ENCODE peak calls at places on chromosomes 2 and 18, in seven cellular contexts. P, I, T, H, A, O and M are unnamed samples. For H3K79me2, the result is how much of the 10 kb centered on the place peaks cover.

GRCh38 chr2:217801711-217802110 is 201.1 kb downstream of the TNS1 start:
- DNase-seq in P (no peak), I (no peak), T (no peak), H (no peak), A (no peak), O (no peak), M (no peak)

GRCh38 chr2:98911376-98912154 is 24.5 kb downstream of the CRACDL start:
- DNase-seq in P (no peak), I (peak), T (no peak), H (no peak), A (no peak), O (no peak), M (peak)

GRCh38 chr2:218577482-218578220 is 9.0 kb downstream of the CNOT9 start:
- DNase-seq in P (no peak), I (no peak), T (no peak), H (no peak), A (no peak), O (no peak), M (no peak)

GRCh38 chr2:105431367-105432088 is 32.7 kb upstream of the FHL2 start:
- DNase-seq in P (peak), I (peak), T (no peak), H (no peak), A (no peak), O (no peak), M (no peak)

GRCh38 chr2:206255003-206255402 is 19.5 kb upstream of the ZDBF2 start:
- DNase-seq in P (no peak), I (no peak), T (no peak), H (peak), A (peak), O (no peak), M (no peak)

GRCh38 chr2:132623096-132623839 is 46.7 kb downstream of the LYPD1 start:
- DNase-seq in P (peak), I (peak), T (no peak), H (no peak), A (no peak), O (no peak), M (peak)

GRCh38 chr2:96247009-96247408 is 18.8 kb downstream of the TMEM127 start:
- DNase-seq in P (no peak), I (no peak), T (no peak), H (no peak), A (no peak), O (no peak), M (no peak)

GRCh38 chr18:26252411-26252810 is 26.2 kb downstream of the TAF4B start:
- DNase-seq in P (no peak), I (no peak), T (no peak), H (no peak), A (no peak), O (no peak), M (no peak)

GRCh38 chr2:127142663-127143630 is 36.0 kb upstream of the BIN1 start:
- DNase-seq in P (no peak), I (peak), T (no peak), H (no peak), A (no peak), O (no peak), M (no peak)

GRCh38 chr2:18404141-18404540 is 156.3 kb downstream of the RDH14 start:
- DNase-seq in P (no peak), I (peak), T (no peak), H (no peak), A (no peak), O (no peak), M (no peak)

GRCh38 chr2:168552450-168552856 is 96.4 kb downstream of the CERS6 start:
- DNase-seq in P (no peak), I (no peak), T (no peak), H (peak), A (peak), O (peak), M (no peak)

GRCh38 chr2:35033748-35034147 is 1321.8 kb upstream of the CRIM1 start:
- DNase-seq in P (no peak), I (no peak), T (no peak), H (no peak), A (no peak), O (no peak), M (no peak)

GRCh38 chr2:214628091-214628490 is 181.4 kb downstream of the BARD1 start:
- DNase-seq in P (no peak), I (peak), T (no peak), H (no peak), A (no peak), O (no peak), M (no peak)

GRCh38 chr2:57218206-57218605 is 828.4 kb upstream of the VRK2 start:
- DNase-seq in P (no peak), I (no peak), T (no peak), H (no peak), A (no peak), O (no peak), M (peak)

GRCh38 chr2:96789245-96789617 is 26.8 kb upstream of the CNNM3 start:
- DNase-seq in P (no peak), I (no peak), T (no peak), H (no peak), A (no peak), O (no peak), M (no peak)

GRCh38 chr2:53028259-53028658 is 739.3 kb upstream of the CHAC2 start:
- DNase-seq in P (peak), I (peak), T (no peak), H (no peak), A (peak), O (no peak), M (no peak)

GRCh38 chr18:71398530-71398929 is 1109.7 kb downstream of the SOCS6 start:
- DNase-seq in P (peak), I (no peak), T (no peak), H (peak), A (peak), O (no peak), M (no peak)

GRCh38 chr2:168231609-168232241 is 15.7 kb downstream of the STK39 start:
- DNase-seq in P (no peak), I (no peak), T (no peak), H (no peak), A (no peak), O (no peak), M (no peak)

GRCh38 chr2:195363496-195363895 is 293.5 kb upstream of the SLC39A10 start:
- DNase-seq in P (peak), I (peak), T (peak), H (no peak), A (no peak), O (no peak), M (peak)

GRCh38 chr2:33204945-33205344 is 258.2 kb downstream of the LTBP1 start:
- DNase-seq in P (no peak), I (no peak), T (no peak), H (no peak), A (no peak), O (no peak), M (no peak)

GRCh38 chr2:237691908-237692600 is 64.7 kb downstream of the LRRFIP1 start:
- DNase-seq in P (peak), I (peak), T (no peak), H (peak), A (peak), O (peak), M (peak)

GRCh38 chr2:79162801-79163200 is 3.2 kb upstream of the REG3A start:
- DNase-seq in P (no peak), I (no peak), T (no peak), H (no peak), A (no peak), O (no peak), M (no peak)

GRCh38 chr2:47031909-47032668 is 116.5 kb upstream of the MCFD2 start:
- DNase-seq in P (no peak), I (peak), T (peak), H (no peak), A (no peak), O (no peak), M (no peak)

GRCh38 chr2:85755122-85756027 is 1.6 kb downstream of the ATOH8 start:
- DNase-seq in P (peak), I (peak), T (no peak), H (peak), A (no peak), O (no peak), M (no peak)
- TF ChIP-seq EZH2 in P (no peak), I (no peak), T (peak), H (no peak), A (peak), O (no peak), M (peak)

GRCh38 chr18:77030201-77030600 is 102.4 kb downstream of the MBP start:
- DNase-seq in P (no peak), I (no peak), T (no peak), H (no peak), A (no peak), O (no peak), M (no peak)

GRCh38 chr18:77032121-77032758 is 100.3 kb downstream of the MBP start:
- DNase-seq in P (no peak), I (no peak), T (no peak), H (no peak), A (no peak), O (no peak), M (no peak)

GRCh38 chr18:77035380-77035779 is 97.2 kb downstream of the MBP start:
- DNase-seq in P (no peak), I (peak), T (no peak), H (no peak), A (no peak), O (no peak), M (no peak)

GRCh38 chr18:77033575-77033974 is 99.0 kb downstream of the MBP start:
- DNase-seq in P (no peak), I (no peak), T (no peak), H (no peak), A (no peak), O (no peak), M (no peak)

DNA sequence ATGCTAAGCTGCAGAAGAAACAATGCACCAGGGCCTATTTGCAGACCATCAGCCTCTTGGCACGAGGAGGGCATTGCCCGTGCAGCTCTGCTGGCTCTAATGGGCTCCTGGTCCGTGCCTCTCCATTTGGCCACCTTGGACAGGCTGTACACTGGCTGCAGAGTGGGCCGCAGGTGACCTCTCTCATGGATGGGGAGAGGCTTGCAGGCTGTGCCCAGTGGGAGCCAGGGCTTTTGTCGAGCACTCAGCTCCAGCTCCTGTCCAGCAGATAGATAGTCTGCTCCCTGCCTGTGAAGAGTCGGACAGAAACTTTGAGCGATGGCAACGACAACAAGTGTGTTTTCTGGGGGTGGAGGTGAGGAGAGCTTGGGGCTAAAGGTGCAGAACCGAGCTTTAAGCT is 100.9 kb downstream of the MBP start:
- DNase-seq in P (no peak), I (no peak), T (no peak), H (no peak), A (no peak), O (no peak), M (no peak)
- H3K79me2 ChIP-seq in P (under half), I (under half), T (under half), H (under half), A (under half), O (under half), M (under half)

GRCh38 chr2:23386422-23387220 is 1.6 kb downstream of the KLHL29 start:
- DNase-seq in P (no peak), I (peak), T (no peak), H (peak), A (peak), O (no peak), M (peak)
- TF ChIP-seq EZH2 in P (no peak), I (no peak), T (no peak), H (peak), A (peak), O (no peak), M (no peak)

DNA sequence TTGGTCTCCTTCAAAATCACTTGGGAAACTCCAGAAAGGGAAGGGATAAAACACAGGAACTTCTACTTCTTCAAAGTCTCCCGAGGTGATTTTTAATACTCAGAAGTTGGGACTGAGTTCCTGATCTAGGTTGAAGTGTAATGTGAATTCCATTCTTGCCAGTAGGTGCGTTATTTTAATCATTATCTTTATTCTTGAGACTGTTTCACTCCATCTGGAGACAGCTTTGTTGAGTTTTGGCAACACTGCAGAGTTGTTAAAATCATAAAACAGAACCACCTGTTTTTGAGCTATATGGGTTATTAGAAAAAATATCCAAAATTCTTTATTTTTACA is 22.0 kb downstream of the ATP8B1 start:
- DNase-seq in P (no peak), I (no peak), T (no peak), H (no peak), A (no peak), O (no peak), M (no peak)
- H3K79me2 ChIP-seq in P (half or more), I (half or more), T (under half), H (under half), A (under half), O (under half), M (under half)

DNA sequence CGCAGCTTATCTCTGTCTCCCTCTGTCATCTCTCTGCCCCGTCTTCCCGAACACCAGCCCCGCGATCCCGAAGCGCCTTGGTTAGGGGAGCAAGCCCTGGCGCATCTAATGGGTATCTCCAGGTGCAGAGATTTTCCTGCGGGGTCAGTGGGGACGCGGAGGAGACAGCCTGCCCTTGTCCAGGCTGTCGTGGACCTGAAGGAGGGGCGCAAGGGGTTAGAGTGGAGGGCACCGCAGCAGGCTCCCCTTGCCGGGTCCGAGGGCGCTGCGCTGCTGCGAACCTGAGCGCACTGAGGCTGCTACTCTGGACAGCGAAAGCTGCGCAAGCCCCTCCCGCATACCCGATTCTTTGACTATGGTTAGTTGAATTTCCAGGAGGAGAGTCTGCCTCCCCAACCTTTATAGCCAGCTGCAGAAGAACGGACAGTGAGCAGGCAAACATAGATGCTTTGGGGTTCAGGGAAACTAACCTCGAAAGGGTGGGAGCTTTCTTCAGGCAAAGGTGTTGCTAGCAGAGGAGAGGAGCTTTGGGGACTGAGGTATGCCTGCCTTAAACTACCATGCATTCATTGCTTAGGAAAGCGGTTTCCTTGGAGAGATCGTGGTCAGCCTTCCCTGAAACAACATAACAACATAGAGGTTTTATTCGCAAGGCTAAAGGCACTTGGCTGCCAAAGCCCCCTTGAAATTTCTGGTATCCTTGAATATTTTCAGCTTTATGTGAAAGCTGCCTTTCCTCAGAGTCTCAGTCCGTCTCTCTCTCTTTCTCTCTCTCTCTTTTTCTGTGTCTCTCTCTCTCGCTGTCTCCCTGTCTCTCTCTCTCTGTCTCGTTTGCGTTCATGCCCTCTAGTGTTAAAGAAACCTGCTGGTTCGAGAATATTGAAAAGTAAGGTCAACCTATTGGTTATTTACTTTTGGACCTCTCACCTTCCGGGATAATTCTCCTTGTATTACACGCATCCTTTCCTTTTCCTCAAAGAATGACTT is 1.6 kb downstream of the GALNT13 start:
- DNase-seq in P (no peak), I (no peak), T (no peak), H (peak), A (peak), O (no peak), M (no peak)
- TF ChIP-seq EZH2 in P (no peak), I (no peak), T (no peak), H (peak), A (no peak), O (no peak), M (peak)

GRCh38 chr2:80258321-80258720 is 46.2 kb downstream of the LRRTM1 start:
- DNase-seq in P (no peak), I (no peak), T (no peak), H (no peak), A (no peak), O (no peak), M (no peak)

GRCh38 chr2:80256396-80257167 is 48.0 kb downstream of the LRRTM1 start:
- DNase-seq in P (peak), I (peak), T (no peak), H (peak), A (peak), O (no peak), M (no peak)

GRCh38 chr2:80247339-80247738 is 57.2 kb downstream of the LRRTM1 start:
- DNase-seq in P (no peak), I (no peak), T (no peak), H (no peak), A (no peak), O (no peak), M (no peak)

GRCh38 chr2:80246449-80247025 is 58.0 kb downstream of the LRRTM1 start:
- DNase-seq in P (no peak), I (no peak), T (no peak), H (no peak), A (no peak), O (no peak), M (no peak)

GRCh38 chr2:80252294-80252986 is 52.1 kb downstream of the LRRTM1 start:
- DNase-seq in P (no peak), I (no peak), T (no peak), H (no peak), A (no peak), O (no peak), M (no peak)
- H3K79me2 ChIP-seq in P (under half), I (under half), T (under half), H (under half), A (under half), O (under half), M (under half)

GRCh38 chr2:161420406-161421025 is 4.4 kb downstream of the TBR1 start:
- DNase-seq in P (no peak), I (no peak), T (no peak), H (peak), A (no peak), O (no peak), M (no peak)
- TF ChIP-seq EZH2 in P (peak), I (no peak), T (no peak), H (peak), A (peak), O (no peak), M (no peak)

DNA sequence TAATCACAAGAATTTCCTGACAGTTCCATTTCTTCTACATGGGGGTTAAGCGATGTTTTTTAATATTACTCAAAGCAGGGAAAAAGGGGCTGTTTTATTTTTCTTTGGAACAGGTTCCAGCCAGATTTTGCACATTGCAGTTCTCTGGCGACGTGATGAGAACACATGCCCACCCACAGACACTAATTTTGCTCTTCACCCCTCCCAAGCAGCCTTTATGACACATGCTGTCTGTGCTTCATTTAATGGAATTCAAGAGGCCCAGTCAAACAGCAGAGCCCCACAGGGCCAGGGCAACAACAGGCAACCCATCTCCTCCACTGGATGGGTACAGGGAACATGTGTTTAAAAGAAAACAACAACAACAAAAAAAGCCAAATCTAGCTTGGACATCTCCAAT is 70.8 kb downstream of the SPRED2 start:
- DNase-seq in P (no peak), I (peak), T (no peak), H (no peak), A (no peak), O (no peak), M (no peak)
- H3K79me2 ChIP-seq in P (half or more), I (half or more), T (half or more), H (under half), A (under half), O (half or more), M (half or more)

GRCh38 chr2:191617589-191617988 is 60.3 kb upstream of the NABP1 start:
- DNase-seq in P (no peak), I (no peak), T (no peak), H (no peak), A (no peak), O (peak), M (no peak)

GRCh38 chr2:191614759-191615158 is 63.2 kb upstream of the NABP1 start:
- DNase-seq in P (no peak), I (no peak), T (no peak), H (no peak), A (no peak), O (no peak), M (no peak)

GRCh38 chr2:191610749-191611148 is 67.2 kb upstream of the NABP1 start:
- DNase-seq in P (peak), I (peak), T (no peak), H (no peak), A (no peak), O (no peak), M (no peak)

GRCh38 chr2:191611614-191612013 is 66.3 kb upstream of the NABP1 start:
- DNase-seq in P (no peak), I (no peak), T (no peak), H (no peak), A (no peak), O (peak), M (no peak)

GRCh38 chr2:191612496-191612895 is 65.4 kb upstream of the NABP1 start:
- DNase-seq in P (peak), I (peak), T (peak), H (no peak), A (no peak), O (no peak), M (peak)
- TF ChIP-seq EZH2 in P (no peak), I (no peak), T (no peak), H (no peak), A (no peak), O (no peak), M (no peak)

DNA sequence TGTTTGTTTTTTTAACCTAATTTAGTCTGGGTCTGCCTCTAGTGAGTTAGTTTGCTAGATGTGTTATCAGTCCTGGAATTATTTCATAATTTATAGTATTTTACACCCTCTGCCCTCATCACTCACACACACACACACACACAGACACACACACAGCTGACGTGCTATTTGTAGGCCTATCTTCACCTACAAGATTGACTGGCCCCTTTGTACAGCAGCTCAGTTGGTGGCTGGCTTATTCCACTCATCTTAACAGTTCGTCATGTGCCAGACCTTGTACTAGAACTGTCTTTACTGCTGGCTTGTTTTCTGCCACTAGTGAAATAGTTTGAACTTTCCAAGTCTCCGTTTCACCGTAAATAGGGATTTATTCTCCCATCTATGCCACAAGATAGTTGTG is 21.3 kb downstream of the CENPO start:
- DNase-seq in P (no peak), I (no peak), T (no peak), H (no peak), A (no peak), O (no peak), M (no peak)
- H3K79me2 ChIP-seq in P (under half), I (half or more), T (under half), H (half or more), A (half or more), O (half or more), M (half or more)